ENCODE peak calls at places on chromosomes 5 and 9, in eight cellular contexts. Q is stimulated activated CD4-positive, alpha-beta T cell treated with anti-CD3 and anti-CD28 coated beads, TNF-alpha, amount 100 ng/mL, for 4 hours; G is lower lobe of right lung; H is heart right ventricle; C is M059J; R is spleen; E is NB4; Z is uterus. X is an unnamed sample.

GRCh38 chr9:106864533-106865143 is 1.7 kb downstream of the ZNF462 start:
- DNase-seq in H (no peak), R (no peak), Q (no peak), C (peak; percentile 73), Z (peak; percentile 27), E (no peak), G (no peak), X (no peak)

GRCh38 chr5:68374770-68375518 is 159.4 kb downstream of the PIK3R1 start:
- DNase-seq in G (no peak), Q (no peak), E (no peak), Z (no peak), C (peak; percentile 9), H (no peak), R (no peak), X (no peak)

GRCh38 chr5:143576721-143577484 is 173.4 kb upstream of the NR3C1 start:
- DNase-seq in Z (no peak), C (peak; percentile 62), H (no peak), E (no peak), Q (no peak), G (no peak), R (no peak), X (no peak)

GRCh38 chr5:56279979-56280378 is 46.8 kb upstream of the ANKRD55 start:
- DNase-seq in H (no peak), E (no peak), C (peak; percentile 93), Z (no peak), R (no peak), G (no peak), Q (no peak), X (no peak)

GRCh38 chr9:22855956-22856355 is 409.3 kb downstream of the DMRTA1 start:
- DNase-seq in Q (no peak), R (no peak), G (no peak), Z (no peak), C (no peak), H (no peak), E (no peak), X (no peak)

GRCh38 chr9:63816742-63817621 is 1468.0 kb downstream of the FOXD4L5 start:
- DNase-seq in H (peak; percentile 86), Z (peak; percentile 34), G (peak; percentile 95), R (peak; percentile 95), E (peak; percentile 67), Q (peak; percentile 32), C (peak; percentile 51), X (peak; percentile 69)

GRCh38 chr5:60161340-60161934 is 267.9 kb upstream of the PDE4D start:
- DNase-seq in H (no peak), E (peak; percentile 47), G (no peak), C (peak; percentile 53), Z (no peak), R (no peak), Q (no peak), X (no peak)

GRCh38 chr9:23774266-23774665 is 51.8 kb downstream of the ELAVL2 start:
- DNase-seq in E (no peak), C (peak; percentile 61), Z (no peak), H (no peak), G (no peak), R (no peak), Q (no peak), X (no peak)

GRCh38 chr5:89253931-89254330 is 370.9 kb upstream of the MEF2C start:
- DNase-seq in E (no peak), G (no peak), H (no peak), Z (no peak), R (no peak), C (no peak), Q (no peak), X (no peak)

X was measured in tibial artery.